ENCODE peak calls at places on chromosomes 4 and X, in five cellular contexts. G is K562, Q is GM12878, N is HepG2, C is H1. B is an unnamed sample.
A peak's percentile ranks its signal among the peaks of the same experiment; 100 is the strongest.

GRCh38 chrX:331145-331771 is 12.7 kb upstream of the GTPBP6 start:
- DNase-seq in N (no peak), Q (no peak), G (no peak), C (no peak), B (peak; percentile 71)

GRCh38 chr4:132504438-132504837 is 644.7 kb upstream of the PCDH10 start:
- DNase-seq in Q (no peak), G (no peak), N (no peak), C (no peak), B (no peak)

GRCh38 chrX:154890990-154891639 is 5.0 kb downstream of the F8A1 start:
- DNase-seq in C (no peak), Q (no peak), G (no peak), N (no peak), B (no peak)

GRCh38 chr4:2105559-2105958 is 46.4 kb downstream of the NAT8L start:
- DNase-seq in N (no peak), G (no peak), C (no peak), Q (no peak), B (no peak)

GRCh38 chrX:39661508-39661907 is 436.2 kb downstream of the BCOR start:
- DNase-seq in C (no peak), Q (no peak), N (no peak), G (peak; percentile 19), B (no peak)

GRCh38 chr4:32172761-32173160 is 1452.6 kb downstream of the PCDH7 start:
- DNase-seq in Q (no peak), C (no peak), N (no peak), G (no peak), B (no peak)

GRCh38 chr4:52659016-52659721 is at the start of gene USP46:
- DNase-seq in G (peak; percentile 79), Q (no peak), N (peak; percentile 44), C (no peak), B (peak; percentile 79)

GRCh38 chrX:43562372-43562771 is 93.7 kb upstream of the MAOA start:
- DNase-seq in G (no peak), C (no peak), N (no peak), Q (no peak), B (no peak)

GRCh38 chr4:5894266-5894665 is 1.4 kb upstream of the CRMP1 start:
- DNase-seq in G (no peak), N (no peak), Q (no peak), C (no peak), B (no peak)

GRCh38 chr4:22191565-22192301 is 243.2 kb upstream of the KCNIP4 start:
- DNase-seq in C (no peak), G (no peak), Q (no peak), N (no peak), B (peak; percentile 16)

GRCh38 chr4:76518241-76518640 is 83.2 kb downstream of the SHROOM3 start:
- DNase-seq in C (no peak), G (no peak), Q (no peak), N (no peak), B (no peak)

GRCh38 chr4:127781303-127782024 is 658 bp upstream of the HSPA4L start:
- DNase-seq in G (no peak), N (no peak), C (no peak), Q (no peak), B (peak; percentile 73)

GRCh38 chrX:83416273-83416672 is 91.8 kb upstream of the POU3F4 start:
- DNase-seq in G (peak; percentile 0), C (no peak), Q (no peak), N (no peak), B (peak; percentile 1)

GRCh38 chr4:151641983-151642382 is 118.8 kb downstream of the GATB start:
- DNase-seq in Q (no peak), G (no peak), C (no peak), N (no peak), B (no peak)

GRCh38 chr4:59920414-59920813 is 1279.7 kb upstream of the ADGRL3 start:
- DNase-seq in G (no peak), C (no peak), N (no peak), Q (no peak), B (peak; percentile 45)

GRCh38 chr4:152679414-152680281 is at the start of gene TMEM154:
- DNase-seq in G (peak; percentile 12), C (peak; percentile 25), Q (no peak), N (no peak), B (peak; percentile 87)

GRCh38 chr4:42570221-42570620 is 86.7 kb downstream of the ATP8A1 start:
- DNase-seq in G (no peak), N (no peak), Q (no peak), C (no peak), B (peak; percentile 4)

GRCh38 chr4:7816771-7817170 is 122.9 kb downstream of the AFAP1 start:
- DNase-seq in C (no peak), N (no peak), G (no peak), Q (no peak), B (no peak)
- TF ChIP-seq CREB1 in C (no peak), N (no peak), G (no peak), Q (no peak), B (no peak)

GRCh38 chrX:41334866-41335589 is 1.1 kb downstream of the DDX3X start:
- DNase-seq in G (peak; percentile 76), N (no peak), C (no peak), Q (no peak), B (peak; percentile 43)
- TF ChIP-seq POLR2AphosphoS5 in G (peak; percentile 37), N (no peak), C (no peak), Q (no peak), B (no peak)

DNA sequence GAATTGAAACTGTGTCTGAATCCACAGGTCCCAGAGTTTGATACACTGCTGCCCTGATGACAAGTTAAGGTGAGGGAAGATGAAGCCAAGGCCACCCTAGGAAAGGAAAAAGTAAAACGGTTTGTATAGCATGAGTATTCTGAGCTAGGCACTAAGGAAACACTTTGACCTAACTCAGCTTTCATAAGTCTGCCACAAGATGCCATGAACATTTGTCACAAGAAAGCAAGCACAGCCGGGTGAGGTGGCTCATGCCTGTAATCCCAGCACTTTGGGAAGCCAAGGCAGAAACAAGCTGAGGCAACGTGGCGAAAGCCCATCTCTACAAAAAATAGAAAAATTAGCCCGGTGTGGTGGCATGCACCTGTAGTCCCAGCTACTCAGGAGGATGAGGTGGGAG is 34.2 kb downstream of the ELOVL6 start:
- DNase-seq in C (no peak), Q (no peak), G (no peak), N (no peak), B (no peak)
- H3K4me1 ChIP-seq in C (no peaks in the 10 kb centered on the region), Q (no peaks in the 10 kb centered on the region), G (peaks cover 6% of the 10 kb centered on the region), N (no peaks in the 10 kb centered on the region), B (peaks cover 6% of the 10 kb centered on the region)

DNA sequence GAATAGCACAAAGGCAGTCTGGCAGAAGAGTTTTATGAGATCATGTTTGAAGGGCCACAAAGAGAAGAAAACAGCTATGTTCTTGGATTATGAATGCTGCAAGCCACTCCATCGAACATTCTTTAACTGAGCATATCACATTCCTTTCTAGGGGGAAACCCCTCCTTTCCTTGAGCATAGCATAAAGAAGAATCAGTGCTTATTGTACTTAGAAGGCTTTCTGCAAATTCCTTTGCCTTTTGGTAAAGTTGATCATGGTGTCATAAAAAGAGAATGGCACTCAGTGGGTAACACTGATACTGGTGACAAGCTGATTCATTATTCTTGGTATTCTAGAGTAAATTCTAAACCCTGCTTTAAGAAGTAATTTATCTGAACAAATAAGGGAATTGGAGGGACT is 88.5 kb upstream of the GPR34 start:
- DNase-seq in Q (no peak), N (no peak), C (no peak), G (no peak), B (peak; percentile 28)
- TF ChIP-seq CREB1 in Q (no peak), N (no peak), C (no peak), G (no peak), B (no peak)

GRCh38 chrX:24117288-24117687 is 32.2 kb upstream of the ZFX start:
- DNase-seq in N (no peak), Q (no peak), G (no peak), C (no peak), B (no peak)
- TF ChIP-seq POLR2AphosphoS5 in N (no peak), Q (no peak), G (no peak), C (no peak), B (no peak)

GRCh38 chrX:114905251-114905650 is 112.2 kb downstream of the IL13RA2 start:
- DNase-seq in C (no peak), Q (no peak), N (no peak), G (no peak), B (no peak)
- H3K4me1 ChIP-seq in C (no peaks in the 10 kb centered on the region), Q (no peaks in the 10 kb centered on the region), N (peaks cover 12% of the 10 kb centered on the region), G (no peaks in the 10 kb centered on the region), B (peaks cover 3% of the 10 kb centered on the region)

DNA sequence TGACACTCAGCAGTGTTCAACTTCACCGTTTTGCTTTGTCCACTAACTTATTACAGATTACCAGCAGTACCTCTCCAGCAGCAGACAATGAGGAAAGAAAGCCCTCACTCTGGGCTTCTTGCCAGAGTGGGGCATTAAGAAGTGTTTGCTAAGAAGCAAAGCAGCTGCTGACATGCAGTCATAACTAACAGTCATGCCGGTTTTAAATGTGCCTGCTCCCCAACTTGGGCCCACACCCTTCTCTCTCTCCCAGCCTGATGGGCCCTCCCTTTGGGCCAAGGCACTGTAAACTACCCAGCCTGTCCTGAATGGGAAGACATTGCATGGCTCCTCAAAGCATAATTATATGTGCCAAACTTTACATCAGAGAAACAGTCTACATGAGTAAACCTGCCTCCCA is 54.6 kb upstream of the HHIP start:
- DNase-seq in C (no peak), N (no peak), G (no peak), Q (no peak), B (no peak)
- TF ChIP-seq CREB1 in C (no peak), N (no peak), G (no peak), Q (no peak), B (no peak)